ENCODE peak calls at places on chromosomes 2 and 18, in eight cellular contexts. T is foreskin fibroblast; F is GDM1; A is activated naive CD4-positive, alpha-beta T cell treated with anti-CD3 and anti-CD28 coated beads, Interleukin-2, amount 50 U/mL, for 72 hours; M is nephron progenitor cell; X is CD4-positive, alpha-beta memory T cell; C is cardiac muscle cell; D is stimulated activated CD8-positive, alpha-beta memory T cell treated with anti-CD3 and anti-CD28 coated beads, Interleukin-15, amount 100 ng/mL, for 24 hours. Y is an unnamed sample.
A peak's percentile ranks its signal among the peaks of the same experiment; 100 is the strongest.

GRCh38 chr2:120323214-120323613 is 22.7 kb upstream of the INHBB start:
- DNase-seq in T (peak; percentile 48), F (no peak), A (no peak), M (no peak), X (no peak), C (peak; percentile 76), D (no peak), Y (no peak)

GRCh38 chr18:59783138-59783537 is 85.9 kb upstream of the CCBE1 start:
- DNase-seq in T (peak; percentile 90), F (no peak), A (no peak), M (peak; percentile 16), X (no peak), C (peak; percentile 84), D (no peak), Y (peak; percentile 85)

GRCh38 chr2:11977766-11978524 is 231.5 kb downstream of the LPIN1 start:
- DNase-seq in T (no peak), F (no peak), A (no peak), M (no peak), X (no peak), C (no peak), D (no peak), Y (no peak)

GRCh38 chr2:235896061-235896460 is 272.1 kb downstream of the GBX2 start:
- DNase-seq in T (no peak), F (no peak), A (no peak), M (no peak), X (no peak), C (no peak), D (no peak), Y (no peak)

GRCh38 chr2:230985519-230986231 is 10.2 kb upstream of the SPATA3 start:
- DNase-seq in T (no peak), F (no peak), A (no peak), M (no peak), X (no peak), C (no peak), D (no peak), Y (no peak)

GRCh38 chr2:200056105-200056504 is 100.7 kb downstream of the MAIP1 start:
- DNase-seq in T (peak; percentile 2), F (no peak), A (no peak), M (no peak), X (no peak), C (peak; percentile 55), D (no peak), Y (no peak)

GRCh38 chr2:74524955-74525716 is 895 bp downstream of the DQX1 start:
- DNase-seq in T (no peak), F (no peak), A (no peak), M (no peak), X (no peak), C (no peak), D (no peak), Y (no peak)

GRCh38 chr2:854460-854859 is 96.2 kb upstream of the SNTG2 start:
- DNase-seq in T (peak; percentile 62), F (peak; percentile 12), A (no peak), M (peak; percentile 44), X (no peak), C (peak; percentile 22), D (no peak), Y (no peak)

GRCh38 chr2:220147186-220147585 is 519.8 kb downstream of the SLC4A3 start:
- DNase-seq in T (peak; percentile 57), F (no peak), A (no peak), M (no peak), X (no peak), C (no peak), D (no peak), Y (peak; percentile 7)

GRCh38 chr18:52409732-52410131 is 69.7 kb downstream of the DCC start:
- DNase-seq in T (no peak), F (no peak), A (no peak), M (no peak), X (no peak), C (no peak), D (no peak), Y (no peak)

GRCh38 chr2:106117882-106118684 is 76.0 kb downstream of the UXS1 start:
- DNase-seq in T (no peak), F (no peak), A (no peak), M (no peak), X (no peak), C (no peak), D (no peak), Y (no peak)

GRCh38 chr2:145623136-145623535 is 1103.2 kb upstream of the ZEB2 start:
- DNase-seq in T (peak; percentile 86), F (no peak), A (no peak), M (no peak), X (no peak), C (peak; percentile 46), D (no peak), Y (peak; percentile 79)

GRCh38 chr2:240986787-240987411 is 11.5 kb upstream of the SNED1 start:
- DNase-seq in T (peak; percentile 97), F (no peak), A (no peak), M (peak; percentile 7), X (no peak), C (peak; percentile 87), D (no peak), Y (no peak)

GRCh38 chr2:221144909-221145308 is 427.2 kb downstream of the EPHA4 start:
- DNase-seq in T (no peak), F (no peak), A (no peak), M (no peak), X (no peak), C (no peak), D (no peak), Y (no peak)

GRCh38 chr2:168220971-168221819 is 26.2 kb downstream of the STK39 start:
- DNase-seq in T (peak; percentile 19), F (no peak), A (no peak), M (no peak), X (no peak), C (peak; percentile 39), D (no peak), Y (no peak)

GRCh38 chr18:57737661-57738060 is 65.5 kb downstream of the ATP8B1 start:
- DNase-seq in T (peak; percentile 98), F (no peak), A (no peak), M (no peak), X (no peak), C (peak; percentile 98), D (no peak), Y (peak; percentile 98)

GRCh38 chr2:28293416-28293815 is 99.2 kb upstream of the FOSL2 start:
- DNase-seq in T (no peak), F (no peak), A (no peak), M (no peak), X (no peak), C (no peak), D (no peak), Y (no peak)